ENCODE peak calls at places on chromosome 17, in eight cellular contexts. One of them, this sample, is unnamed.

GRCh38 chr17:82587234-82588086 is 60.8 kb downstream of the WDR45B start:
- DNase-seq in HCT116: no peak
- DNase-seq in GM23338: no peak
- DNase-seq in BJ: no peak
- DNase-seq in stomach: no peak
- DNase-seq in HL-60: no peak
- DNase-seq in right atrium auricular region: no peak
- DNase-seq in IMR-90: peak
- DNase-seq in this sample: no peak

GRCh38 chr17:17749025-17749772 is 67.9 kb downstream of the RAI1 start:
- DNase-seq in IMR-90: no peak
- DNase-seq in HL-60: no peak
- DNase-seq in GM23338: peak
- DNase-seq in right atrium auricular region: no peak
- DNase-seq in BJ: no peak
- DNase-seq in stomach: no peak
- DNase-seq in HCT116: no peak
- DNase-seq in this sample: no peak

GRCh38 chr17:21687136-21687953 is 5.0 kb upstream of the KCNJ18 start:
- DNase-seq in stomach: no peak
- DNase-seq in HL-60: no peak
- DNase-seq in HCT116: no peak
- DNase-seq in GM23338: no peak
- DNase-seq in right atrium auricular region: no peak
- DNase-seq in IMR-90: no peak
- DNase-seq in BJ: no peak
- DNase-seq in this sample: no peak

GRCh38 chr17:538096-538973 is 176.3 kb downstream of the VPS53 start:
- DNase-seq in HCT116: no peak
- DNase-seq in right atrium auricular region: no peak
- DNase-seq in stomach: no peak
- DNase-seq in GM23338: peak
- DNase-seq in BJ: no peak
- DNase-seq in HL-60: no peak
- DNase-seq in IMR-90: peak
- DNase-seq in this sample: no peak

GRCh38 chr17:50027639-50028206 is 28.2 kb upstream of the ITGA3 start:
- DNase-seq in BJ: peak
- DNase-seq in stomach: peak
- DNase-seq in HCT116: peak
- DNase-seq in IMR-90: peak
- DNase-seq in GM23338: peak
- DNase-seq in HL-60: no peak
- DNase-seq in right atrium auricular region: peak
- DNase-seq in this sample: peak

GRCh38 chr17:81471804-81472456 is 40.7 kb downstream of the ACTG1 start:
- DNase-seq in stomach: no peak
- DNase-seq in right atrium auricular region: no peak
- DNase-seq in HL-60: no peak
- DNase-seq in HCT116: peak
- DNase-seq in IMR-90: no peak
- DNase-seq in BJ: peak
- DNase-seq in GM23338: peak
- DNase-seq in this sample: peak

GRCh38 chr17:64130559-64131001 is 636 bp upstream of the ERN1 start:
- DNase-seq in BJ: no peak
- DNase-seq in right atrium auricular region: peak
- DNase-seq in HL-60: no peak
- DNase-seq in stomach: no peak
- DNase-seq in HCT116: no peak
- DNase-seq in IMR-90: peak
- DNase-seq in GM23338: no peak
- DNase-seq in this sample: no peak

GRCh38 chr17:28760987-28761562 is 17.3 kb downstream of the TRAF4 start:
- DNase-seq in stomach: peak
- DNase-seq in HCT116: no peak
- DNase-seq in GM23338: peak
- DNase-seq in HL-60: no peak
- DNase-seq in IMR-90: peak
- DNase-seq in BJ: no peak
- DNase-seq in right atrium auricular region: no peak
- DNase-seq in this sample: no peak

GRCh38 chr17:32783602-32784001 is 93.3 kb downstream of the MYO1D start:
- DNase-seq in BJ: no peak
- DNase-seq in GM23338: peak
- DNase-seq in stomach: no peak
- DNase-seq in HCT116: peak
- DNase-seq in IMR-90: peak
- DNase-seq in HL-60: peak
- DNase-seq in right atrium auricular region: no peak
- DNase-seq in this sample: peak

GRCh38 chr17:39745335-39746144 is 7.8 kb downstream of the GRB7 start:
- DNase-seq in stomach: no peak
- DNase-seq in right atrium auricular region: no peak
- DNase-seq in IMR-90: no peak
- DNase-seq in HCT116: no peak
- DNase-seq in BJ: no peak
- DNase-seq in HL-60: no peak
- DNase-seq in GM23338: no peak
- DNase-seq in this sample: no peak

GRCh38 chr17:35930211-35931065 is at the start of gene RDM1:
- DNase-seq in HL-60: peak
- DNase-seq in right atrium auricular region: no peak
- DNase-seq in GM23338: peak
- DNase-seq in HCT116: peak
- DNase-seq in IMR-90: peak
- DNase-seq in BJ: no peak
- DNase-seq in stomach: peak
- DNase-seq in this sample: peak

GRCh38 chr17:52157603-52158449 is 688 bp downstream of the CA10 start:
- DNase-seq in HCT116: no peak
- DNase-seq in IMR-90: no peak
- DNase-seq in HL-60: no peak
- DNase-seq in right atrium auricular region: no peak
- DNase-seq in BJ: no peak
- DNase-seq in GM23338: peak
- DNase-seq in stomach: no peak
- DNase-seq in this sample: no peak

GRCh38 chr17:29409963-29410362 is 19.8 kb downstream of the TAOK1 start:
- DNase-seq in HCT116: no peak
- DNase-seq in right atrium auricular region: no peak
- DNase-seq in IMR-90: no peak
- DNase-seq in stomach: no peak
- DNase-seq in HL-60: no peak
- DNase-seq in GM23338: no peak
- DNase-seq in BJ: no peak
- DNase-seq in this sample: no peak

GRCh38 chr17:35540589-35541404 is 3.3 kb upstream of the SLFN12L start:
- DNase-seq in stomach: peak
- DNase-seq in HCT116: no peak
- DNase-seq in HL-60: no peak
- DNase-seq in BJ: no peak
- DNase-seq in IMR-90: peak
- DNase-seq in GM23338: no peak
- DNase-seq in right atrium auricular region: peak
- DNase-seq in this sample: no peak

GRCh38 chr17:45425125-45425983 is 7.3 kb downstream of the ARHGAP27 start:
- DNase-seq in GM23338: peak
- DNase-seq in HCT116: peak
- DNase-seq in BJ: no peak
- DNase-seq in IMR-90: peak
- DNase-seq in right atrium auricular region: no peak
- DNase-seq in HL-60: peak
- DNase-seq in stomach: peak
- DNase-seq in this sample: peak

GRCh38 chr17:40850287-40850972 is 16.6 kb downstream of the KRT12 start:
- DNase-seq in stomach: no peak
- DNase-seq in HCT116: no peak
- DNase-seq in GM23338: no peak
- DNase-seq in right atrium auricular region: no peak
- DNase-seq in HL-60: no peak
- DNase-seq in BJ: no peak
- DNase-seq in IMR-90: peak
- DNase-seq in this sample: no peak

GRCh38 chr17:13153036-13153435 is 135.2 kb upstream of the ELAC2 start:
- DNase-seq in GM23338: no peak
- DNase-seq in stomach: no peak
- DNase-seq in IMR-90: peak
- DNase-seq in BJ: no peak
- DNase-seq in right atrium auricular region: no peak
- DNase-seq in HL-60: no peak
- DNase-seq in HCT116: no peak
- DNase-seq in this sample: no peak
- H3K4me3 ChIP-seq in GM23338: no peak
- H3K4me3 ChIP-seq in stomach: no peak
- H3K4me3 ChIP-seq in IMR-90: no peak
- H3K4me3 ChIP-seq in BJ: no peak
- H3K4me3 ChIP-seq in right atrium auricular region: no peak
- H3K4me3 ChIP-seq in HL-60: no peak
- H3K4me3 ChIP-seq in HCT116: no peak
- H3K4me3 ChIP-seq in this sample: no peak

GRCh38 chr17:77507116-77507885 is 366.5 kb downstream of the SEC14L1 start:
- DNase-seq in HL-60: no peak
- DNase-seq in BJ: no peak
- DNase-seq in right atrium auricular region: no peak
- DNase-seq in HCT116: no peak
- DNase-seq in GM23338: peak
- DNase-seq in IMR-90: no peak
- DNase-seq in stomach: no peak
- DNase-seq in this sample: no peak
- TF ChIP-seq CTCF in HL-60: no peak
- TF ChIP-seq CTCF in BJ: no peak
- TF ChIP-seq CTCF in right atrium auricular region: no peak
- TF ChIP-seq CTCF in HCT116: no peak
- TF ChIP-seq CTCF in GM23338: peak
- TF ChIP-seq CTCF in IMR-90: no peak
- TF ChIP-seq CTCF in stomach: no peak
- TF ChIP-seq CTCF in this sample: no peak

DNA sequence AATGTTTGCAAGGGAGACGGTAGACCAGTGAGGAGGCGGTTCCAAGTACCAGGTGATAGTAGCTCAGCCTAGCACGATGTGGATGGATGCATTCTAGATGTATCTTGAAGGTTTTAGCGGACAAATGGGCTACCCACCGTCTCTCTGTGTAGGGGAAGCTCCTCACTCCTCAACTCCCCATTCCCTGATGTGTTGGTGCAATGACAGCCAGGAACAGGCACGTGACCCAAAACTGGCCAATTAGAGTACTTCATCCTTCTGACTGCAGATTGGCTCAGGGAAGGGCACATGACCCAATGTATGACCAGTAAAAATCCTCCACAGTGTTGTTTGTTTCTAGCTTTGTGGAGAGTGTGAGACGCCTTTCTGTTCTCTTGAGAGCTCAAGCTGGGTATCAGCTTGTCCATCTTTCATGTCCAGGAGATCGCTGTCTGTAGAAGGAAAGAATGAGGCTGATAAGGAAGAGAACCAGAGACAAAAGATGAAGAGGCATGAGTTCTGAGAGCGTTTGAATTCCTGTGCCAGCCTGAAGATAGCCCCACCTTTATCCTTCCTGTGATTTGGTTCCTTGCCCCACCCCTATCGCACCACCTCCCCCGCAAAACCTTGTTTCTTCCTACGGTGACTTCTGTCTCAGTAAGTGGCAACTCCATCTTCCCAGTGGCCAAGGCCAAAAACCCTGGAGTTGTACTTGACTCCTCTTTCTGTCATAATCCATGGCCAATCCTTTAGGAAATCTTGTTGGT is 2.3 kb upstream of the BORCS6 start:
- DNase-seq in BJ: no peak
- DNase-seq in GM23338: peak
- DNase-seq in right atrium auricular region: peak
- DNase-seq in stomach: peak
- DNase-seq in HCT116: no peak
- DNase-seq in IMR-90: peak
- DNase-seq in HL-60: no peak
- DNase-seq in this sample: peak
- H3K4me3 ChIP-seq in BJ: no peak
- H3K4me3 ChIP-seq in GM23338: peak
- H3K4me3 ChIP-seq in right atrium auricular region: peak
- H3K4me3 ChIP-seq in stomach: peak
- H3K4me3 ChIP-seq in HCT116: peak
- H3K4me3 ChIP-seq in IMR-90: peak
- H3K4me3 ChIP-seq in HL-60: no peak
- H3K4me3 ChIP-seq in this sample: peak

GRCh38 chr17:56131431-56131830 is 21.8 kb upstream of the ANKFN1 start:
- DNase-seq in stomach: no peak
- DNase-seq in right atrium auricular region: no peak
- DNase-seq in HCT116: no peak
- DNase-seq in IMR-90: no peak
- DNase-seq in HL-60: no peak
- DNase-seq in GM23338: no peak
- DNase-seq in BJ: no peak
- DNase-seq in this sample: no peak

GRCh38 chr17:56130030-56130429 is 23.2 kb upstream of the ANKFN1 start:
- DNase-seq in right atrium auricular region: no peak
- DNase-seq in HL-60: no peak
- DNase-seq in IMR-90: no peak
- DNase-seq in BJ: no peak
- DNase-seq in stomach: no peak
- DNase-seq in HCT116: no peak
- DNase-seq in GM23338: peak
- DNase-seq in this sample: no peak

GRCh38 chr17:56121661-56122060 is 31.6 kb upstream of the ANKFN1 start:
- DNase-seq in HCT116: no peak
- DNase-seq in right atrium auricular region: no peak
- DNase-seq in stomach: no peak
- DNase-seq in IMR-90: no peak
- DNase-seq in HL-60: no peak
- DNase-seq in BJ: no peak
- DNase-seq in GM23338: peak
- DNase-seq in this sample: no peak

DNA sequence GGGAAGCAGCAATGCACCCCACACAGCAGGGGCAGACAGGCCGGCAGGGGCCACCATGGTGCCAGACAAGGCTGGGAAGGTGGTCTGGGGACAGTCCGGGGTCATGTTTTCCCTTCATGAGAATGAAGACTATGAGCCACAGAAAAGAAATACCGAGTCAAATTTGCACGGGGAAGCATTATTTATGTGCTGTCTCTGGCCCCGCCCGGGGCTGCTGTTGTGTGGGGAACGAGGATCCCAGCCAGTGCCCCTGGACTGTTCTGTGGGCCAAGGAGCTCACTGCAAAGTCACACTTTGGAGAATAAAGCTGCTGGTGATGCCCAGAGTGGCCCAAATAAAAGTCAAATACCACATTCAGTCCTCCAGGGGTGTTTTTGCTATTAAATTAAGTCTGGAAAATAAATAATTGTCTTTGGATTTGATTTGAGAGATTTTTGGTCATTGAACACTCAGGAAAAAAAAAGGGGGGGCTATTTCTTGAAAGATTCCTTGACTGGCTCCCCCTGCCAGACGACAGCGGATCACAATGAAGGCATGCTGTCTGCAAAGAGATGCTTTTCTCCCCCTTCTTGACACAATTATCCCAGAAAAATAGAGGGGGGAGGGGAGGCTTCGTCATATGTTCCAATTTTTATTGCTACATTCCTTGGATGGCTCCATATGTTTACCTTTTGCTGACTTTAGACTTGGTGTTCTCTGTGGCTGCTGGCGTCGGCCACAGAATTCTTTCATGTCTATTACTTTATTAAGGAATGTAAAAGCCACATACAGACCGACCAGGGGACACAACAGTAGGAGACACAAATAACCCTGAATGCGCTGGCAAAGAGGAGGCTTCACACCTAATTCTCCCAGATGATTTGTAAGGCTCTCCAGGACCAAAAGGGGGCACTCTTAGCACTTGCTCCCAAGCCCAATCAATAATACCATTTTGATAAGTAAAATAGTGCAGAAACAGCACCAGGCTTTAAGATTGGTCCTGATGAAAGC is 27.1 kb upstream of the ANKFN1 start:
- DNase-seq in IMR-90: peak
- DNase-seq in HCT116: peak
- DNase-seq in stomach: no peak
- DNase-seq in right atrium auricular region: no peak
- DNase-seq in HL-60: no peak
- DNase-seq in GM23338: peak
- DNase-seq in BJ: peak
- DNase-seq in this sample: peak
- TF ChIP-seq CTCF in IMR-90: peak
- TF ChIP-seq CTCF in HCT116: peak
- TF ChIP-seq CTCF in stomach: no peak
- TF ChIP-seq CTCF in right atrium auricular region: peak
- TF ChIP-seq CTCF in HL-60: peak
- TF ChIP-seq CTCF in GM23338: peak
- TF ChIP-seq CTCF in BJ: peak
- TF ChIP-seq CTCF in this sample: peak

This sample was measured in HFF-Myc.